ENCODE peak calls at places on chromosomes 2 and 18, in nine cellular contexts. V is fibroblast of mammary gland, H is Panc1, X is psoas muscle, C is fibroblast of the aortic adventitia, P is GM06990, B is retinal pigment epithelial cell, M is H1, R is tibial nerve. G is an unnamed sample.

GRCh38 chr2:24190503-24190902 is 15.7 kb downstream of the FAM228A start:
- DNase-seq in P (no peak), B (no peak), R (no peak), H (no peak), C (no peak), V (no peak), X (no peak), M (peak), G (no peak)

GRCh38 chr2:226130192-226130591 is 669.4 kb downstream of the IRS1 start:
- DNase-seq in R (no peak), M (no peak), V (no peak), X (no peak), B (no peak), H (no peak), C (peak), P (no peak), G (peak)

GRCh38 chr2:74849228-74849892 is 15.4 kb downstream of the HK2 start:
- DNase-seq in B (no peak), R (no peak), P (peak), M (no peak), C (no peak), H (no peak), X (no peak), V (no peak), G (no peak)

GRCh38 chr18:47724186-47724975 is 206.1 kb downstream of the SMAD2 start:
- DNase-seq in V (no peak), X (no peak), M (no peak), B (no peak), R (no peak), C (no peak), P (no peak), H (no peak), G (no peak)

GRCh38 chr2:26068602-26069298 is 34.9 kb downstream of the RAB10 start:
- DNase-seq in X (no peak), C (peak), V (peak), R (no peak), P (peak), M (no peak), B (peak), H (peak), G (peak)

GRCh38 chr2:10524841-10525572 is 76.9 kb upstream of the ODC1 start:
- DNase-seq in P (no peak), R (no peak), C (no peak), B (no peak), M (no peak), H (no peak), V (no peak), X (no peak), G (no peak)

GRCh38 chr2:231378028-231378722 is 17.3 kb upstream of the B3GNT7 start:
- DNase-seq in X (no peak), M (no peak), V (no peak), B (no peak), H (no peak), R (no peak), C (no peak), P (no peak), G (no peak)

GRCh38 chr2:8593239-8593638 is 88.6 kb upstream of the ID2 start:
- DNase-seq in M (no peak), V (no peak), C (no peak), H (no peak), X (no peak), R (no peak), P (no peak), B (no peak), G (no peak)

GRCh38 chr2:136381722-136382633 is 264.0 kb upstream of the CXCR4 start:
- DNase-seq in B (no peak), M (peak), X (no peak), H (no peak), R (peak), P (peak), C (no peak), V (no peak), G (no peak)

GRCh38 chr2:13572466-13572865 is 855.7 kb downstream of the TRIB2 start:
- DNase-seq in B (peak), R (no peak), M (no peak), V (no peak), X (no peak), C (no peak), H (no peak), P (no peak), G (peak)

GRCh38 chr2:234001380-234001993 is 49.0 kb upstream of the SPP2 start:
- DNase-seq in X (no peak), H (no peak), B (no peak), M (peak), R (no peak), C (no peak), V (no peak), P (no peak), G (no peak)

GRCh38 chr2:84908948-84909713 is 3.7 kb downstream of the TMSB10 start:
- DNase-seq in B (no peak), V (no peak), C (no peak), X (no peak), P (no peak), M (no peak), H (no peak), R (no peak), G (no peak)

GRCh38 chr2:168278424-168278888 is 31.1 kb upstream of the STK39 start:
- DNase-seq in V (peak), X (no peak), P (no peak), H (no peak), C (peak), R (no peak), M (no peak), B (peak), G (peak)

GRCh38 chr2:42360493-42360889 is 526 bp downstream of the COX7A2L start:
- DNase-seq in H (no peak), B (no peak), P (no peak), C (peak), R (no peak), M (no peak), V (no peak), X (no peak), G (no peak)

GRCh38 chr2:163600801-163601200 is 135.0 kb downstream of the FIGN start:
- DNase-seq in C (no peak), X (no peak), R (no peak), V (no peak), H (no peak), M (no peak), P (no peak), B (no peak), G (no peak)

GRCh38 chr18:35324926-35325655 is 19.1 kb downstream of the ZNF24 start:
- DNase-seq in R (no peak), V (no peak), C (no peak), P (no peak), M (no peak), B (no peak), X (no peak), H (no peak), G (no peak)

GRCh38 chr2:44751754-44752479 is 189.6 kb upstream of the SIX3 start:
- DNase-seq in B (no peak), H (no peak), C (no peak), X (no peak), P (no peak), R (no peak), V (peak), M (no peak), G (no peak)

DNA sequence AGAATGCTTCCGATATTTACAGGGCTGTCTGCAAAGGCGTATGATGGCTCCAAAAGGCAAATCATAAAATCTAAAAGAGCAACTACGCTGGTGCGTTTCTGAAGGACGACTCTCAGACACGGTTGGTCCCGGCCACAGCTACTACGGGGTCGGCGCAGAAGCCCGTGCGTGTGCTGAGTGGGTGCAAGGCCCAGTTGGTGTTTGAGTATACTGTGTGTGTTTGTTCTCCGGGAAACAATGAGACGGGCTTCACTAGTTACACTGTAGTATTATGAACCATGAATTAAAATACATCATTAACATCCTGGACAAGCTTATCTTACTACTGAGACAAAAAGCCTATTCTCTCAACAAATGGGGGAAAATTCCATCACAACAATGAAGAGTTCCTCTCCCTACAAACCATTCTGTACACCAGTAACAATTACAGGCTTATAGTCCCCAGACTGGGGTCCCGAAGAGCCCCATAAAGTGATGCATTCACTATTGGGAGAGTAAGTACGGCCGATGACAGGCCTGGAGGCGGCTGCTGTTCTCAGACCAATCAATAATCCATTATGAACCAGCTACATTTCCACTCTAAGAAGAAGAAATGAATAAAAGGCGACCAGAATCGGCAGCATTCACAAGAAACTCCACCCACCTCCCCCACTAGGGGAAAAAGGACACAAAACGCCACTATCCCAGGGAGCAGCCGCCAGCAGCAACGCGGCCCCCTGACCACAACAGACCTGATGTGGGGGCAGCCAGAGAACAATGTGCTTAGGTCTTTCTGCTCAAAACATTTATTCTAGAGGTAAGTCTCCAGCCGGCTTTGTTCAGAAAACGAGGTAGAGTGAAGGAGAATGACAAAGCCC is 43.3 kb downstream of the ZNF516 start:
- DNase-seq in B (no peak), C (no peak), X (no peak), P (no peak), V (peak), M (peak), H (no peak), R (no peak), G (no peak)
- TF ChIP-seq CTCF in B (no peak), C (no peak), X (no peak), P (no peak), V (no peak), M (no peak), H (no peak), R (no peak), G (no peak)

DNA sequence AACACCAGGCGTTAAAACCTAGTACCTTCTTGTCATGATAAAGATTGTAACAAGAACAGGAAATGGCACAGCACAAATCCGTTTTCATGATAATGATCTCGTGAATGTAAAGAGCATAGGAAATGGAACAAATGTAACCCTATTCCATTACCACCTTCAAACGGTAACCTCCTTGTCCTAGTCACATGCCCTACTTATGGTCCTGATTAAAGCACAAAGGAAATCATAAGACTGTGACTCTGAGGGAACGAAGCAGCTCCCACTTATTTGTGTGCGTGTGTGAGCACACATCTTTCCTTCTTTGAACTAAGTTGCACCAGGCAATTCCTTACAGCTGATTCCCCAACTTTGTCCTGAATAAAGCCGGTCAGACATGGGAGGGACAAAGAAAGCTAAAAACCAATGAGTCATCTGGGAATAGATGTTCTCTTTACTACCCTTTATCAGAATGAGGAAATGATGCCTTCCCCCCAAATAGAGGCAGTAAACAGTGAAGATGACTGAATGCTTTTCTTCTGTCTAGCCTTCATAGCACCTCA is 192.6 kb downstream of the IKZF2 start:
- DNase-seq in M (no peak), X (no peak), R (no peak), P (no peak), V (peak), C (peak), H (no peak), B (peak), G (no peak)
- H3K4me3 ChIP-seq in M (no peak), X (no peak), R (no peak), P (no peak), V (no peak), C (no peak), H (no peak), B (no peak), G (no peak)

GRCh38 chr2:164839914-164840457 is 1.6 kb downstream of the COBLL1 start:
- DNase-seq in C (peak), R (no peak), M (no peak), V (peak), H (no peak), P (no peak), B (no peak), X (no peak), G (peak)

GRCh38 chr2:164841719-164842623 is at the start of gene COBLL1:
- DNase-seq in P (peak), B (no peak), M (peak), H (peak), R (peak), V (peak), C (peak), X (peak), G (peak)

GRCh38 chr2:164840458-164840929 is 1.1 kb downstream of the COBLL1 start:
- DNase-seq in B (no peak), X (peak), V (no peak), H (no peak), P (peak), R (no peak), M (peak), C (no peak), G (no peak)

GRCh38 chr2:164842624-164842966 is 972 bp upstream of the COBLL1 start:
- DNase-seq in M (no peak), R (no peak), H (no peak), V (no peak), X (no peak), B (no peak), C (no peak), P (no peak), G (no peak)

DNA sequence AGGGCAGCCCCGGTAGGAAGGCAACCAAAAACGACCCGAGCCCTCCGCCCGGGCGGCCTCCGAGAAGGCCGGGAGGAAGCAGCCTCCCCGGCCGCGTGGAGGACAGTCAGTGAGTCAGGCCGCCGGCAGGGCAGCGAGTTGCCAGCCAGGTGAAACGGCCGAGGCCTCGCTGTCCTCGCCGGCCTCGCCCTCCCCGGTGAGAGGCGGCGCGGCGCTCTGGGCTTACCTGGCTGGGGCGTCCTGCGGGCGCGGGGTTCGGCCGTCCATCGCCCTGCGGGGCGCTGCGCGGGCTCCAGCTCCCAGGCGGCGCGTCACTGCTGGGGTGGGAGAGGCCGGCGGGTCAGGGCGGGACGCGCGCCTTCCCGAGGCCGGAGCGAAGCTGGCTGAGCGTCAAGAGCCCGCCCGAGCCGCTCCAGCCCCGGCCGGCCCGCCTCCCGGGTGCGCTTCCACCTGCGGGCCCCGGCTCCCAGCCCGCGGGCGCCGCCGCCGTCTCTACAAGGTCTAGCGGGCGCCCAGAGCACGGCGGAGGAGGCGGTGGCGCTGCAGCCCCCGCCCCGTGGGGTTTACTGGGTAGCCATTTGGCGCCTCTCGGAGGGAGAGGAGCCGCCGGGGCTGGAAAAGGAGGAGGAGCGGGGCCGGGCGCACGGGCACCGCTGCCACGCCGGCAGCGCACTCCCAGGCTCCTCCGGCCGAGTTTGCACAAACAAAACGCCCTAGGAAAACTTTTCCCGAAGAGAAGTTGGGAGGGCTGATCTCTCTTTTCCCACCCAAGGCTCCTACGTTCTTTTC is 499 bp downstream of the COBLL1 start:
- DNase-seq in V (peak), X (peak), P (peak), M (peak), C (peak), H (no peak), B (no peak), R (no peak), G (peak)
- TF ChIP-seq CTCF in V (no peak), X (peak), P (peak), M (peak), C (peak), H (no peak), B (peak), R (peak), G (peak)

GRCh38 chr2:173869830-173870229 is 95.3 kb downstream of the SP3 start:
- DNase-seq in V (peak), X (no peak), H (no peak), C (peak), B (no peak), R (no peak), P (no peak), M (no peak), G (no peak)

GRCh38 chr2:173876833-173877413 is 88.2 kb downstream of the SP3 start:
- DNase-seq in B (no peak), C (no peak), M (no peak), X (no peak), P (no peak), V (no peak), R (no peak), H (no peak), G (no peak)

GRCh38 chr2:173874899-173875247 is 90.3 kb downstream of the SP3 start:
- DNase-seq in H (no peak), P (peak), V (no peak), B (no peak), X (no peak), R (no peak), M (no peak), C (no peak), G (no peak)

GRCh38 chr2:173872714-173873113 is 92.5 kb downstream of the SP3 start:
- DNase-seq in M (no peak), V (no peak), H (no peak), C (no peak), R (no peak), X (no peak), P (no peak), B (no peak), G (no peak)

DNA sequence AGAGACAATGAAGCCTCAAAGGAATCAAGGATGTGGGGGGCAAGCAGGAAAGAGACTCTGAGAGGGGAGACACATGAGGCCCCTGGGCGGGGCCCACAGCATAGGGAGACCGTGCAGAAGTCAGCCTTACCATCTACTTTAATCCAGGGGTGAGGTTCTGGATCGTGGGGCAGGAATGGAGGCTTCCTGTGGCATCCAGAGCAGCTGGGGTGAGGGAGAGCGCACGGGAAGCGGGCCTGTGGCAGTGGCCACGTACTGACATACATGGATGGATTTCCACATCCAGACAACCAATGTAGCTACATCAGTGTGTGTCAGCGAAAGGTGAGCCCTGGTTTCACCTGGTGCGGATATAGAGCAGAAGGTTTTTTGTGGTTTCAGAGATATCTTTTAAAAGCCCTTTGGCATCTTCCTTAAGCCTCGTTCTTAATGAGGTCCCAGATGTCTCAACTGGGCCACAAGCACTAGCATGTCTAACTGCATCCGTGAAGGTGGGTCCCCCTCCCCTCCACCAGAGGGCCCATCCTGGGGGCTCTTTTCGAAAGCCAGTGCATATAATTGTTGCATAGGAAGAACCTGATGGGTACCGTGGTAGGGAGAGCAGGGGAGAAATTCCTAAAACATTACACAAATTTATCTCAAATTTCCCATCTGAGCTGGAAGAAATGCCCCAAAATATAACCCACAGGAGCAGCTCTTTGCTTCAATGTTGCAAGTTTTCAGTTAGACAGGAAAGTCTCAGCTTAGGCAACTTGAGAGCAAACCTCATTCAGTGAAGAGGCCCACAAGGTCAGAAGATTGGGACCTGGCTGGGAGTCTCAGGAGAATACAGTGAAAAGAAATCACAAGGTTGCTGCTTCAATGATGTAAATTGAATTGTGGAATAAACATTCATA is 90.9 kb downstream of the SP3 start:
- DNase-seq in C (no peak), R (no peak), B (no peak), X (no peak), H (no peak), V (no peak), P (peak), M (no peak), G (no peak)
- H3K4me3 ChIP-seq in C (no peak), R (no peak), B (no peak), X (no peak), H (no peak), V (no peak), P (no peak), M (no peak), G (no peak)